ENCODE peak calls at places on chromosomes 1 and 21, in four cellular contexts. One of them, this sample, is unnamed. For H3K4me1 and H3K27me3, the result is how much of the 10 kb centered on the place peaks cover.

GRCh38 chr21:41641821-41642368 is 125.0 kb downstream of the RIPK4 start:
- DNase-seq in fibroblast of lung: peak
- DNase-seq in cardiac muscle cell: peak
- DNase-seq in left ventricle myocardium inferior: peak
- DNase-seq in this sample: no peak

GRCh38 chr1:244789276-244789580 is 46.2 kb upstream of the COX20 start:
- DNase-seq in fibroblast of lung: no peak
- DNase-seq in cardiac muscle cell: no peak
- DNase-seq in left ventricle myocardium inferior: no peak
- DNase-seq in this sample: no peak

GRCh38 chr21:18170829-18171228 is 73.8 kb upstream of the CHODL start:
- DNase-seq in fibroblast of lung: no peak
- DNase-seq in cardiac muscle cell: no peak
- DNase-seq in left ventricle myocardium inferior: no peak
- DNase-seq in this sample: no peak

GRCh38 chr1:95118019-95118499 is 904 bp downstream of the TLCD4 start:
- DNase-seq in fibroblast of lung: peak
- DNase-seq in cardiac muscle cell: peak
- DNase-seq in left ventricle myocardium inferior: no peak
- DNase-seq in this sample: no peak

GRCh38 chr21:29078884-29079765 is 5.7 kb upstream of the CCT8 start:
- DNase-seq in fibroblast of lung: no peak
- DNase-seq in cardiac muscle cell: no peak
- DNase-seq in left ventricle myocardium inferior: no peak
- DNase-seq in this sample: peak

GRCh38 chr1:205581321-205581980 is 50.4 kb downstream of the ELK4 start:
- DNase-seq in fibroblast of lung: no peak
- DNase-seq in cardiac muscle cell: no peak
- DNase-seq in left ventricle myocardium inferior: no peak
- DNase-seq in this sample: no peak

GRCh38 chr1:234583755-234584430 is 26.1 kb downstream of the IRF2BP2 start:
- DNase-seq in fibroblast of lung: no peak
- DNase-seq in cardiac muscle cell: no peak
- DNase-seq in left ventricle myocardium inferior: no peak
- DNase-seq in this sample: no peak

GRCh38 chr1:200739499-200740290 is 1.0 kb downstream of the CAMSAP2 start:
- DNase-seq in fibroblast of lung: no peak
- DNase-seq in cardiac muscle cell: peak
- DNase-seq in left ventricle myocardium inferior: no peak
- DNase-seq in this sample: peak

GRCh38 chr1:206469933-206470691 is at the start of gene IKBKE:
- DNase-seq in fibroblast of lung: peak
- DNase-seq in cardiac muscle cell: peak
- DNase-seq in left ventricle myocardium inferior: no peak
- DNase-seq in this sample: peak

GRCh38 chr1:25971882-25972180 is 26.0 kb downstream of the PAFAH2 start:
- DNase-seq in fibroblast of lung: no peak
- DNase-seq in cardiac muscle cell: no peak
- DNase-seq in left ventricle myocardium inferior: no peak
- DNase-seq in this sample: no peak

GRCh38 chr1:226798427-226799411 is 59.6 kb upstream of the ITPKB start:
- DNase-seq in fibroblast of lung: no peak
- DNase-seq in cardiac muscle cell: no peak
- DNase-seq in left ventricle myocardium inferior: no peak
- DNase-seq in this sample: peak

GRCh38 chr21:35226960-35227741 is 178.0 kb upstream of the RUNX1 start:
- DNase-seq in fibroblast of lung: no peak
- DNase-seq in cardiac muscle cell: no peak
- DNase-seq in left ventricle myocardium inferior: no peak
- DNase-seq in this sample: peak

GRCh38 chr1:29649375-29650040 is 413.2 kb downstream of the PTPRU start:
- DNase-seq in fibroblast of lung: no peak
- DNase-seq in cardiac muscle cell: no peak
- DNase-seq in left ventricle myocardium inferior: no peak
- DNase-seq in this sample: no peak

GRCh38 chr1:231990388-231990787 is 363.8 kb downstream of the DISC1 start:
- DNase-seq in fibroblast of lung: no peak
- DNase-seq in cardiac muscle cell: peak
- DNase-seq in left ventricle myocardium inferior: no peak
- DNase-seq in this sample: no peak

GRCh38 chr1:30257322-30257721 is 466.1 kb downstream of the MATN1 start:
- DNase-seq in fibroblast of lung: no peak
- DNase-seq in cardiac muscle cell: no peak
- DNase-seq in left ventricle myocardium inferior: no peak
- DNase-seq in this sample: no peak

GRCh38 chr1:102772831-102773230 is 335.5 kb downstream of the COL11A1 start:
- DNase-seq in fibroblast of lung: no peak
- DNase-seq in cardiac muscle cell: no peak
- DNase-seq in left ventricle myocardium inferior: no peak
- DNase-seq in this sample: no peak

GRCh38 chr1:33219886-33220661 is 36.2 kb upstream of the ZNF362 start:
- DNase-seq in fibroblast of lung: no peak
- DNase-seq in cardiac muscle cell: no peak
- DNase-seq in left ventricle myocardium inferior: no peak
- DNase-seq in this sample: no peak

GRCh38 chr1:12157366-12158231 is 9.2 kb upstream of the TNFRSF1B start:
- DNase-seq in fibroblast of lung: no peak
- DNase-seq in cardiac muscle cell: no peak
- DNase-seq in left ventricle myocardium inferior: no peak
- DNase-seq in this sample: no peak

GRCh38 chr21:35178098-35178497 is 129.0 kb upstream of the RUNX1 start:
- DNase-seq in fibroblast of lung: peak
- DNase-seq in cardiac muscle cell: no peak
- DNase-seq in left ventricle myocardium inferior: no peak
- DNase-seq in this sample: no peak

GRCh38 chr1:221294244-221294643 is 415.0 kb downstream of the HLX start:
- DNase-seq in fibroblast of lung: peak
- DNase-seq in cardiac muscle cell: peak
- DNase-seq in left ventricle myocardium inferior: no peak
- DNase-seq in this sample: no peak

GRCh38 chr1:59039551-59039950 is 255.7 kb upstream of the JUN start:
- DNase-seq in fibroblast of lung: peak
- DNase-seq in cardiac muscle cell: no peak
- DNase-seq in left ventricle myocardium inferior: no peak
- DNase-seq in this sample: no peak

GRCh38 chr1:192951961-192952460 is 107.1 kb downstream of the UCHL5 start:
- DNase-seq in fibroblast of lung: peak
- DNase-seq in cardiac muscle cell: peak
- DNase-seq in left ventricle myocardium inferior: no peak
- DNase-seq in this sample: no peak

GRCh38 chr1:50419192-50419906 is 3.9 kb downstream of the DMRTA2 start:
- DNase-seq in fibroblast of lung: no peak
- DNase-seq in cardiac muscle cell: no peak
- DNase-seq in left ventricle myocardium inferior: no peak
- DNase-seq in this sample: no peak

GRCh38 chr1:31476891-31477846 is 64.2 kb downstream of the SERINC2 start:
- DNase-seq in fibroblast of lung: no peak
- DNase-seq in cardiac muscle cell: no peak
- DNase-seq in left ventricle myocardium inferior: no peak
- DNase-seq in this sample: peak

GRCh38 chr1:165344736-165345135 is 11.8 kb downstream of the LMX1A start:
- DNase-seq in fibroblast of lung: no peak
- DNase-seq in cardiac muscle cell: no peak
- DNase-seq in left ventricle myocardium inferior: no peak
- DNase-seq in this sample: no peak

GRCh38 chr1:206792939-206793607 is 20.8 kb upstream of the IL10 start:
- DNase-seq in fibroblast of lung: peak
- DNase-seq in cardiac muscle cell: no peak
- DNase-seq in left ventricle myocardium inferior: no peak
- DNase-seq in this sample: no peak

GRCh38 chr1:236064674-236065508 is at the start of gene NID1:
- DNase-seq in fibroblast of lung: peak
- DNase-seq in cardiac muscle cell: peak
- DNase-seq in left ventricle myocardium inferior: peak
- DNase-seq in this sample: no peak

GRCh38 chr1:110212165-110213142 is 2.3 kb downstream of the KCNC4 start:
- DNase-seq in fibroblast of lung: no peak
- DNase-seq in cardiac muscle cell: peak
- DNase-seq in left ventricle myocardium inferior: no peak
- DNase-seq in this sample: no peak

GRCh38 chr1:155192346-155193274 is 15.1 kb downstream of the THBS3 start:
- DNase-seq in fibroblast of lung: no peak
- DNase-seq in cardiac muscle cell: no peak
- DNase-seq in left ventricle myocardium inferior: no peak
- DNase-seq in this sample: no peak

DNA sequence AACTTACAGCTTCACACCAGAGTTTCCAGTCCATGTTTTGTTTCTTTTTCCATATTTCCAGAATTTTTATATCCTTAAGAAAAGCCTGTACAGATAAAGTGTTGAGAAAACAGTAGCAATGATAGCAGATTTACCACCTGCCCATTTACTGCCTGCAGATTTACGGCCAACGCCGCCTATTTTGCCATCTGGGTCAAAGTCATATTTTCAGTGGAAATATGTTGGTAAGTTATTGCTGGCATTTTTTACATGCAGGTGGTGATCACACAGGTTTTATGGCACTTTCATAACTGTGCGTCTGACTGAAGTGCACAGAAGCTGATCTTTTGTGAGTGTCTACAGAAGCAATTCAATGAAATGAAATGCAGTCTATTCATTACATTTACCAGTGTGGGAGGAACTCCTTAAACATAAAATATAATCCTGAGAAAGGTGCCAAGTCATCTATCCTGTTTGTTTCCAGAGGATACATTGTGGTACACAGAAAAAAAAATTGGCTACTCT is 458.6 kb downstream of the NEGR1 start:
- DNase-seq in fibroblast of lung: no peak
- DNase-seq in cardiac muscle cell: no peak
- DNase-seq in left ventricle myocardium inferior: no peak
- DNase-seq in this sample: no peak
- H3K4me1 ChIP-seq in fibroblast of lung: under half
- H3K4me1 ChIP-seq in cardiac muscle cell: under half
- H3K4me1 ChIP-seq in left ventricle myocardium inferior: under half
- H3K4me1 ChIP-seq in this sample: under half

GRCh38 chr1:100351095-100351884 is 1.0 kb upstream of the CDC14A start:
- DNase-seq in fibroblast of lung: peak
- DNase-seq in cardiac muscle cell: peak
- DNase-seq in left ventricle myocardium inferior: peak
- DNase-seq in this sample: peak
- TF ChIP-seq CTCF in fibroblast of lung: no peak
- TF ChIP-seq CTCF in cardiac muscle cell: peak
- TF ChIP-seq CTCF in left ventricle myocardium inferior: peak
- TF ChIP-seq CTCF in this sample: peak

GRCh38 chr1:18244762-18245161 is 137.2 kb downstream of the IGSF21 start:
- DNase-seq in fibroblast of lung: no peak
- DNase-seq in cardiac muscle cell: no peak
- DNase-seq in left ventricle myocardium inferior: no peak
- DNase-seq in this sample: no peak
- H3K27me3 ChIP-seq in fibroblast of lung: under half
- H3K27me3 ChIP-seq in cardiac muscle cell: under half
- H3K27me3 ChIP-seq in left ventricle myocardium inferior: half or more
- H3K27me3 ChIP-seq in this sample: under half

DNA sequence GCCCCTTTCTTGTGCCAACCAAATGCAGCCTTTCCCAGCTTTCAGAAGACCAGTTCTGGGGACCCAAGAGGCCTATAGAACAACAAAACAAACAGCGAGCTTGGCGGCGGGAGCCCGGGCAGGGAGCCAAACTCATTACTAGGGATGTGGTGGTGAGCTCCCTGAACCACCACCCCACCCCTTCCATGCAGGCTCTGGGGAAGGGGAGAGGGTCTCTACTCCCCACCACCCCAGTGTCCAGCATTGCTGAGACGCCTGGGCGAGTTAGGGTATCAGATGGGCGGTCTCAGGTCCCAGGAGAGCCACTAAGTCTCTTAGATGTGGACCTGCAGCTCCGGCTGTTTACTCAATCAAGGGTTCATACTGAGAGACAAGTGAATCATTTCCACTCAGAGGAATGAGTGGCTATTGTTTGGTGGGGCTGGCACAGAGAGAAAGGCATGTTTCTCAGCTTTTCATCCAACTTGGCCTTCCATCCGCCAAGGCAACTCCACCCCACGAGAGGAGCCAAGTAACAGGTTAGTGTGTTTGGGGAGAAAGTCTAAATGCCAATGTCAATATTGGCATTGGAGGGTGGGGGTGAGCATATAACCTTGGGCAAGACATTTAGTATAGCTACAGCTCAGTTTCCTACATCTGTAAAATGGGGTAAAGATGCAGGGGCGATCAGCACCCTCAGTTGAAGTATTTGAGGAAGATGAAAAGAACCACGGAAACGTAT is 40.9 kb downstream of the PLXNA2 start:
- DNase-seq in fibroblast of lung: peak
- DNase-seq in cardiac muscle cell: peak
- DNase-seq in left ventricle myocardium inferior: peak
- DNase-seq in this sample: no peak
- H3K4me1 ChIP-seq in fibroblast of lung: under half
- H3K4me1 ChIP-seq in cardiac muscle cell: under half
- H3K4me1 ChIP-seq in left ventricle myocardium inferior: half or more
- H3K4me1 ChIP-seq in this sample: under half

DNA sequence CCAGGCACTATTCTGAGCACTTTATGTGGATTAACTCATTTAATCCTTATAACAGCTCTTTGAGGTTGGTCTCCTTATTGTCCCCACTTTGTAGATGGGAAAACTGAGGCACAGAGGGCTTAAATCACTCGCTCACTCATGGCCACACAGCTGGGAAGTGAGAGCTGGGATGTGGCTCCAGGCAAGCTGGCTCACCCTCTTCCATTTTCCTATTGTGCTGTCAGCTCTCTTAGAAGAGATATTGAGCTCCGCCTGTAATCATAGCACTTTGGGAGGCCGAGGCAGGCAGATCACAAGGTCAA is 3.8 kb upstream of the COL8A2 start:
- DNase-seq in fibroblast of lung: no peak
- DNase-seq in cardiac muscle cell: no peak
- DNase-seq in left ventricle myocardium inferior: no peak
- DNase-seq in this sample: no peak
- TF ChIP-seq CTCF in fibroblast of lung: no peak
- TF ChIP-seq CTCF in cardiac muscle cell: no peak
- TF ChIP-seq CTCF in left ventricle myocardium inferior: no peak
- TF ChIP-seq CTCF in this sample: no peak

This sample was measured in DND-41.